ENCODE peak calls at places on chromosomes 16 and 17, in seven cellular contexts. One of them, this sample, is unnamed.

GRCh38 chr16:14354561-14355351 is 275.3 kb downstream of the PARN start:
- DNase-seq in A549: no peak
- DNase-seq in ascending aorta: no peak
- DNase-seq in fibroblast of lung: peak
- DNase-seq in stimulated activated CD8-positive, alpha-beta memory T cell treated with anti-CD3 and anti-CD28 coated beads, Interleukin-7, amount 100 ng/mL, for 4 hours: no peak
- DNase-seq in AG04449: no peak
- DNase-seq in brain microvascular endothelial cell: no peak
- DNase-seq in this sample: no peak

GRCh38 chr16:80299416-80299815 is 241.4 kb upstream of the DYNLRB2 start:
- DNase-seq in A549: no peak
- DNase-seq in ascending aorta: no peak
- DNase-seq in fibroblast of lung: peak
- DNase-seq in stimulated activated CD8-positive, alpha-beta memory T cell treated with anti-CD3 and anti-CD28 coated beads, Interleukin-7, amount 100 ng/mL, for 4 hours: no peak
- DNase-seq in AG04449: no peak
- DNase-seq in brain microvascular endothelial cell: peak
- DNase-seq in this sample: no peak

GRCh38 chr17:83191388-83192160 is 112.2 kb downstream of the METRNL start:
- DNase-seq in A549: no peak
- DNase-seq in ascending aorta: peak
- DNase-seq in fibroblast of lung: no peak
- DNase-seq in stimulated activated CD8-positive, alpha-beta memory T cell treated with anti-CD3 and anti-CD28 coated beads, Interleukin-7, amount 100 ng/mL, for 4 hours: no peak
- DNase-seq in AG04449: no peak
- DNase-seq in brain microvascular endothelial cell: no peak
- DNase-seq in this sample: peak

GRCh38 chr16:70735141-70735979 is 49.5 kb upstream of the MTSS2 start:
- DNase-seq in A549: no peak
- DNase-seq in ascending aorta: no peak
- DNase-seq in fibroblast of lung: peak
- DNase-seq in stimulated activated CD8-positive, alpha-beta memory T cell treated with anti-CD3 and anti-CD28 coated beads, Interleukin-7, amount 100 ng/mL, for 4 hours: no peak
- DNase-seq in AG04449: no peak
- DNase-seq in brain microvascular endothelial cell: peak
- DNase-seq in this sample: no peak

GRCh38 chr17:40563371-40564052 is 1.8 kb downstream of the CCR7 start:
- DNase-seq in A549: no peak
- DNase-seq in ascending aorta: no peak
- DNase-seq in fibroblast of lung: no peak
- DNase-seq in stimulated activated CD8-positive, alpha-beta memory T cell treated with anti-CD3 and anti-CD28 coated beads, Interleukin-7, amount 100 ng/mL, for 4 hours: no peak
- DNase-seq in AG04449: no peak
- DNase-seq in brain microvascular endothelial cell: no peak
- DNase-seq in this sample: no peak

GRCh38 chr17:30922235-30922993 is 669 bp downstream of the ADAP2 start:
- DNase-seq in A549: no peak
- DNase-seq in ascending aorta: no peak
- DNase-seq in fibroblast of lung: no peak
- DNase-seq in stimulated activated CD8-positive, alpha-beta memory T cell treated with anti-CD3 and anti-CD28 coated beads, Interleukin-7, amount 100 ng/mL, for 4 hours: no peak
- DNase-seq in AG04449: no peak
- DNase-seq in brain microvascular endothelial cell: no peak
- DNase-seq in this sample: no peak

GRCh38 chr17:80513892-80514291 is 30.7 kb upstream of the RPTOR start:
- DNase-seq in A549: no peak
- DNase-seq in ascending aorta: no peak
- DNase-seq in fibroblast of lung: peak
- DNase-seq in stimulated activated CD8-positive, alpha-beta memory T cell treated with anti-CD3 and anti-CD28 coated beads, Interleukin-7, amount 100 ng/mL, for 4 hours: no peak
- DNase-seq in AG04449: peak
- DNase-seq in brain microvascular endothelial cell: peak
- DNase-seq in this sample: no peak

GRCh38 chr16:1333149-1333812 is at the start of gene BAIAP3:
- DNase-seq in A549: peak
- DNase-seq in ascending aorta: no peak
- DNase-seq in fibroblast of lung: no peak
- DNase-seq in stimulated activated CD8-positive, alpha-beta memory T cell treated with anti-CD3 and anti-CD28 coated beads, Interleukin-7, amount 100 ng/mL, for 4 hours: no peak
- DNase-seq in AG04449: no peak
- DNase-seq in brain microvascular endothelial cell: no peak
- DNase-seq in this sample: no peak

GRCh38 chr16:89690392-89690901 is 4.0 kb downstream of the CDK10 start:
- DNase-seq in A549: no peak
- DNase-seq in ascending aorta: no peak
- DNase-seq in fibroblast of lung: no peak
- DNase-seq in stimulated activated CD8-positive, alpha-beta memory T cell treated with anti-CD3 and anti-CD28 coated beads, Interleukin-7, amount 100 ng/mL, for 4 hours: no peak
- DNase-seq in AG04449: no peak
- DNase-seq in brain microvascular endothelial cell: no peak
- DNase-seq in this sample: no peak

GRCh38 chr17:77594416-77595209 is 363.9 kb upstream of the TNRC6C start:
- DNase-seq in A549: no peak
- DNase-seq in ascending aorta: no peak
- DNase-seq in fibroblast of lung: no peak
- DNase-seq in stimulated activated CD8-positive, alpha-beta memory T cell treated with anti-CD3 and anti-CD28 coated beads, Interleukin-7, amount 100 ng/mL, for 4 hours: no peak
- DNase-seq in AG04449: no peak
- DNase-seq in brain microvascular endothelial cell: no peak
- DNase-seq in this sample: no peak

GRCh38 chr16:75424096-75424762 is 9.1 kb downstream of the CFDP1 start:
- DNase-seq in A549: no peak
- DNase-seq in ascending aorta: no peak
- DNase-seq in fibroblast of lung: no peak
- DNase-seq in stimulated activated CD8-positive, alpha-beta memory T cell treated with anti-CD3 and anti-CD28 coated beads, Interleukin-7, amount 100 ng/mL, for 4 hours: no peak
- DNase-seq in AG04449: no peak
- DNase-seq in brain microvascular endothelial cell: no peak
- DNase-seq in this sample: no peak

GRCh38 chr16:10813123-10813455 is 5.5 kb downstream of the TVP23A start:
- DNase-seq in A549: no peak
- DNase-seq in ascending aorta: no peak
- DNase-seq in fibroblast of lung: no peak
- DNase-seq in stimulated activated CD8-positive, alpha-beta memory T cell treated with anti-CD3 and anti-CD28 coated beads, Interleukin-7, amount 100 ng/mL, for 4 hours: no peak
- DNase-seq in AG04449: no peak
- DNase-seq in brain microvascular endothelial cell: no peak
- DNase-seq in this sample: no peak

GRCh38 chr16:51951668-51952298 is 595.2 kb downstream of the TOX3 start:
- DNase-seq in A549: no peak
- DNase-seq in ascending aorta: no peak
- DNase-seq in fibroblast of lung: peak
- DNase-seq in stimulated activated CD8-positive, alpha-beta memory T cell treated with anti-CD3 and anti-CD28 coated beads, Interleukin-7, amount 100 ng/mL, for 4 hours: no peak
- DNase-seq in AG04449: no peak
- DNase-seq in brain microvascular endothelial cell: no peak
- DNase-seq in this sample: no peak

GRCh38 chr16:28181557-28181914 is 30.2 kb downstream of the XPO6 start:
- DNase-seq in A549: peak
- DNase-seq in ascending aorta: no peak
- DNase-seq in fibroblast of lung: peak
- DNase-seq in stimulated activated CD8-positive, alpha-beta memory T cell treated with anti-CD3 and anti-CD28 coated beads, Interleukin-7, amount 100 ng/mL, for 4 hours: no peak
- DNase-seq in AG04449: peak
- DNase-seq in brain microvascular endothelial cell: peak
- DNase-seq in this sample: no peak

GRCh38 chr17:68821860-68822693 is 133.1 kb downstream of the ABCA8 start:
- DNase-seq in A549: peak
- DNase-seq in ascending aorta: no peak
- DNase-seq in fibroblast of lung: peak
- DNase-seq in stimulated activated CD8-positive, alpha-beta memory T cell treated with anti-CD3 and anti-CD28 coated beads, Interleukin-7, amount 100 ng/mL, for 4 hours: no peak
- DNase-seq in AG04449: peak
- DNase-seq in brain microvascular endothelial cell: peak
- DNase-seq in this sample: no peak

GRCh38 chr17:75642221-75643032 is 9.2 kb downstream of the SMIM5 start:
- DNase-seq in A549: no peak
- DNase-seq in ascending aorta: no peak
- DNase-seq in fibroblast of lung: no peak
- DNase-seq in stimulated activated CD8-positive, alpha-beta memory T cell treated with anti-CD3 and anti-CD28 coated beads, Interleukin-7, amount 100 ng/mL, for 4 hours: no peak
- DNase-seq in AG04449: no peak
- DNase-seq in brain microvascular endothelial cell: no peak
- DNase-seq in this sample: no peak

GRCh38 chr17:6556121-6557039 is at the start of gene PITPNM3:
- DNase-seq in A549: no peak
- DNase-seq in ascending aorta: no peak
- DNase-seq in fibroblast of lung: no peak
- DNase-seq in stimulated activated CD8-positive, alpha-beta memory T cell treated with anti-CD3 and anti-CD28 coated beads, Interleukin-7, amount 100 ng/mL, for 4 hours: no peak
- DNase-seq in AG04449: no peak
- DNase-seq in brain microvascular endothelial cell: no peak
- DNase-seq in this sample: no peak

GRCh38 chr17:16653367-16654041 is at the start of gene ZNF624:
- DNase-seq in A549: peak
- DNase-seq in ascending aorta: peak
- DNase-seq in fibroblast of lung: peak
- DNase-seq in stimulated activated CD8-positive, alpha-beta memory T cell treated with anti-CD3 and anti-CD28 coated beads, Interleukin-7, amount 100 ng/mL, for 4 hours: peak
- DNase-seq in AG04449: peak
- DNase-seq in brain microvascular endothelial cell: peak
- DNase-seq in this sample: peak

GRCh38 chr16:79864781-79865391 is 264.3 kb upstream of the MAF start:
- DNase-seq in A549: no peak
- DNase-seq in ascending aorta: no peak
- DNase-seq in fibroblast of lung: no peak
- DNase-seq in stimulated activated CD8-positive, alpha-beta memory T cell treated with anti-CD3 and anti-CD28 coated beads, Interleukin-7, amount 100 ng/mL, for 4 hours: no peak
- DNase-seq in AG04449: no peak
- DNase-seq in brain microvascular endothelial cell: no peak
- DNase-seq in this sample: no peak

GRCh38 chr17:79281803-79282202 is 207.2 kb downstream of the ENGASE start:
- DNase-seq in A549: no peak
- DNase-seq in ascending aorta: no peak
- DNase-seq in fibroblast of lung: no peak
- DNase-seq in stimulated activated CD8-positive, alpha-beta memory T cell treated with anti-CD3 and anti-CD28 coated beads, Interleukin-7, amount 100 ng/mL, for 4 hours: no peak
- DNase-seq in AG04449: no peak
- DNase-seq in brain microvascular endothelial cell: no peak
- DNase-seq in this sample: no peak

GRCh38 chr16:89187337-89188063 is 12.8 kb downstream of the SLC22A31 start:
- DNase-seq in A549: no peak
- DNase-seq in ascending aorta: no peak
- DNase-seq in fibroblast of lung: peak
- DNase-seq in stimulated activated CD8-positive, alpha-beta memory T cell treated with anti-CD3 and anti-CD28 coated beads, Interleukin-7, amount 100 ng/mL, for 4 hours: no peak
- DNase-seq in AG04449: no peak
- DNase-seq in brain microvascular endothelial cell: no peak
- DNase-seq in this sample: no peak

GRCh38 chr16:11955713-11956123 is 9.3 kb upstream of the TNFRSF17 start:
- DNase-seq in A549: no peak
- DNase-seq in ascending aorta: no peak
- DNase-seq in fibroblast of lung: peak
- DNase-seq in stimulated activated CD8-positive, alpha-beta memory T cell treated with anti-CD3 and anti-CD28 coated beads, Interleukin-7, amount 100 ng/mL, for 4 hours: no peak
- DNase-seq in AG04449: peak
- DNase-seq in brain microvascular endothelial cell: peak
- DNase-seq in this sample: no peak